ENCODE peak calls at places on chromosomes 7 and 10, in seven cellular contexts. K, X, L, H, Q, V and D are unnamed samples.

GRCh38 chr10:689433-690226 is at the start of gene DIP2C:
- DNase-seq in K (peak), X (peak), L (peak), H (peak), Q (peak), V (peak), D (peak)

GRCh38 chr7:50751136-50751535 is 31.6 kb downstream of the GRB10 start:
- DNase-seq in K (no peak), X (no peak), L (no peak), H (no peak), Q (no peak), V (no peak), D (no peak)

GRCh38 chr7:66946545-66946944 is 25.5 kb downstream of the TMEM248 start:
- DNase-seq in K (no peak), X (no peak), L (no peak), H (no peak), Q (no peak), V (no peak), D (no peak)

GRCh38 chr10:77606751-77607150 is 30.9 kb downstream of the KCNMA1 start:
- DNase-seq in K (no peak), X (no peak), L (no peak), H (no peak), Q (no peak), V (no peak), D (peak)

GRCh38 chr7:11343136-11343535 is 369.5 kb downstream of the PHF14 start:
- DNase-seq in K (no peak), X (no peak), L (no peak), H (no peak), Q (no peak), V (no peak), D (peak)

GRCh38 chr7:22667562-22668239 is 59.3 kb upstream of the IL6 start:
- DNase-seq in K (peak), X (no peak), L (peak), H (peak), Q (peak), V (no peak), D (peak)

GRCh38 chr7:71705217-71705616 is 573.3 kb downstream of the GALNT17 start:
- DNase-seq in K (no peak), X (no peak), L (no peak), H (no peak), Q (no peak), V (no peak), D (no peak)

GRCh38 chr10:8045728-8046494 is 8.6 kb upstream of the GATA3 start:
- DNase-seq in K (no peak), X (no peak), L (no peak), H (no peak), Q (no peak), V (no peak), D (no peak)

GRCh38 chr7:79176859-79177477 is 276.5 kb downstream of the MAGI2 start:
- DNase-seq in K (peak), X (no peak), L (peak), H (peak), Q (peak), V (no peak), D (peak)

GRCh38 chr7:38222481-38223096 is 44.5 kb downstream of the STARD3NL start:
- DNase-seq in K (peak), X (peak), L (peak), H (peak), Q (peak), V (peak), D (peak)

GRCh38 chr10:6840766-6841165 is 260.7 kb upstream of the PRKCQ start:
- DNase-seq in K (peak), X (no peak), L (no peak), H (peak), Q (peak), V (no peak), D (no peak)

GRCh38 chr10:35640474-35640873 is 1.6 kb downstream of the FZD8 start:
- DNase-seq in K (peak), X (peak), L (peak), H (peak), Q (peak), V (peak), D (peak)

GRCh38 chr10:89805599-89806013 is 104.2 kb downstream of the KIF20B start:
- DNase-seq in K (no peak), X (peak), L (peak), H (no peak), Q (no peak), V (no peak), D (no peak)

GRCh38 chr7:139560678-139561077 is 37.2 kb downstream of the CLEC2L start:
- DNase-seq in K (no peak), X (no peak), L (no peak), H (no peak), Q (no peak), V (no peak), D (no peak)

GRCh38 chr7:81886211-81886764 is 116.4 kb upstream of the HGF start:
- DNase-seq in K (no peak), X (no peak), L (no peak), H (no peak), Q (no peak), V (no peak), D (no peak)

GRCh38 chr10:114665406-114665805 is 7.3 kb upstream of the ABLIM1 start:
- DNase-seq in K (no peak), X (no peak), L (no peak), H (no peak), Q (no peak), V (no peak), D (peak)

GRCh38 chr10:7593068-7593467 is 73.7 kb downstream of the ITIH5 start:
- DNase-seq in K (no peak), X (peak), L (no peak), H (peak), Q (no peak), V (no peak), D (no peak)